ENCODE peak calls at places on chromosomes 7 and 10, in four cellular contexts. Q is left ventricle myocardium inferior, A is psoas muscle, S is kidney. N is an unnamed sample.

GRCh38 chr7:90856317-90857072 is 260.4 kb downstream of the CDK14 start:
- DNase-seq in Q (no peak), A (no peak), S (no peak), N (no peak)

GRCh38 chr10:1464866-1465265 is 272.5 kb downstream of the ADARB2 start:
- DNase-seq in Q (no peak), A (no peak), S (no peak), N (no peak)

GRCh38 chr10:69337312-69338132 is 59.2 kb downstream of the HK1 start:
- DNase-seq in Q (peak), A (no peak), S (peak), N (no peak)

GRCh38 chr7:70647801-70648491 is 484.0 kb upstream of the GALNT17 start:
- DNase-seq in Q (no peak), A (no peak), S (no peak), N (no peak)

GRCh38 chr10:94287331-94287730 is 75.4 kb downstream of the NOC3L start:
- DNase-seq in Q (no peak), A (no peak), S (no peak), N (no peak)

GRCh38 chr7:46478046-46478445 is 557.0 kb upstream of the IGFBP3 start:
- DNase-seq in Q (no peak), A (no peak), S (no peak), N (no peak)

GRCh38 chr10:58385784-58386112 is 538 bp downstream of the TFAM start:
- DNase-seq in Q (no peak), A (peak), S (peak), N (peak)

GRCh38 chr7:73715648-73716317 is 3.7 kb downstream of the STX1A start:
- DNase-seq in Q (no peak), A (no peak), S (no peak), N (no peak)

GRCh38 chr10:114131094-114131493 is 42.9 kb downstream of the CCDC186 start:
- DNase-seq in Q (no peak), A (no peak), S (no peak), N (no peak)

GRCh38 chr7:74544706-74545469 is 91.2 kb downstream of the GTF2IRD1 start:
- DNase-seq in Q (no peak), A (no peak), S (no peak), N (peak)

GRCh38 chr10:100186253-100186780 is 488 bp upstream of the ERLIN1 start:
- DNase-seq in Q (peak), A (peak), S (peak), N (peak)

GRCh38 chr10:82396886-82397285 is 521.9 kb downstream of the NRG3 start:
- DNase-seq in Q (no peak), A (no peak), S (no peak), N (no peak)

GRCh38 chr7:67625257-67625713 is 628.7 kb downstream of the TYW1 start:
- DNase-seq in Q (peak), A (peak), S (peak), N (peak)

GRCh38 chr7:77980087-77980713 is 181.6 kb downstream of the PHTF2 start:
- DNase-seq in Q (no peak), A (no peak), S (no peak), N (no peak)

GRCh38 chr10:79181227-79181626 is 112.5 kb downstream of the ZMIZ1 start:
- DNase-seq in Q (no peak), A (no peak), S (peak), N (no peak)

GRCh38 chr10:10994360-10994759 is 23.3 kb upstream of the CELF2 start:
- DNase-seq in Q (no peak), A (no peak), S (no peak), N (no peak)

GRCh38 chr7:69412331-69413146 is 185.7 kb upstream of the AUTS2 start:
- DNase-seq in Q (peak), A (peak), S (peak), N (peak)

GRCh38 chr7:4700577-4701235 is 18.6 kb downstream of the FOXK1 start:
- DNase-seq in Q (no peak), A (no peak), S (peak), N (peak)

GRCh38 chr10:56003555-56003954 is 357.5 kb downstream of the ZWINT start:
- DNase-seq in Q (no peak), A (no peak), S (no peak), N (no peak)

GRCh38 chr7:74066626-74067025 is 17.0 kb upstream of the LIMK1 start:
- DNase-seq in Q (no peak), A (no peak), S (peak), N (no peak)

GRCh38 chr7:18580945-18581344 is 85.4 kb downstream of the HDAC9 start:
- DNase-seq in Q (no peak), A (no peak), S (no peak), N (no peak)

GRCh38 chr7:117769085-117769484 is 104.2 kb downstream of the CTTNBP2 start:
- DNase-seq in Q (no peak), A (no peak), S (no peak), N (no peak)

GRCh38 chr10:22710139-22710745 is 4.1 kb downstream of the PIP4K2A start:
- DNase-seq in Q (no peak), A (no peak), S (no peak), N (no peak)

GRCh38 chr7:98754041-98754479 is 115.8 kb downstream of the TMEM130 start:
- DNase-seq in Q (no peak), A (no peak), S (no peak), N (peak)

GRCh38 chr10:35503548-35503947 is 101.6 kb upstream of the GJD4 start:
- DNase-seq in Q (no peak), A (no peak), S (no peak), N (no peak)

GRCh38 chr7:50393076-50393475 is 57.1 kb downstream of the FIGNL1 start:
- DNase-seq in Q (no peak), A (no peak), S (no peak), N (no peak)

GRCh38 chr7:110839866-110840265 is 251.1 kb upstream of the LRRN3 start:
- DNase-seq in Q (peak), A (no peak), S (no peak), N (peak)

GRCh38 chr10:16952610-16953009 is 135.4 kb upstream of the RSU1 start:
- DNase-seq in Q (no peak), A (no peak), S (no peak), N (no peak)
- TF ChIP-seq CTCF in Q (no peak), A (no peak), S (no peak), N (no peak)

DNA sequence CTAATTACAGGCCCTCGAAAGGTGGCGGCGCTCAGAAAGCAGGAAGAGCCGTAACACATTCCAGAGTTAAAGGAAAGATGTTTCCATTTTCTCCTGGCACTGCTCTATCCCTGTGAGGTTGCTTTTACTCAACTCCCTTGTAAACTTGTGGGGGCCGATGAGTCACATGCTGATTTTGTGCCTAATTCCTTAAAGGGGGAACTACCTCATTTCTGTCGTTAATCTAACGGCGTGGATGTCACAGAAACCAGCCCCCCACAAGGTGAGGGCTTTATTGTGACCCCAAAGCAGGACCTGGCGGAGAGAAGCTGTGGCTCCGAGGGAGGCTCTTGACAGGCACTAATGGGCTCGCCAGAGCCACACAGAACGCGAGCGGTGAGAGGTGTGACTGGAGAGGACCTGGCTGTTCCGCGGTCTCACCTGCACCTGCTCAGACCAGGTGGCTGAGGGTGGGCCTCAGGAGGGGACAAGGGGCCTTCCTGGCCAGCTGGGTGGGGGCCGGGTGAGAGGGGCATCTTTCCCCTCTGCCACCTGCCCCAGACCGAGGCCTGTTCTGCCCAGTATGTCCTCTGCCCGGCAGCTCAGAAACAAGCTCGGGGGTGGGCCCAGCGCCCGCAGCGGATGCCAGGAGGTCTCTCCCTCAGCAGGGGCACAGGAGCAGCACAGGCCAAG is 50.9 kb downstream of the CALML3 start:
- DNase-seq in Q (no peak), A (no peak), S (peak), N (no peak)
- H3K4me3 ChIP-seq in Q (no peak), A (no peak), S (no peak), N (no peak)

GRCh38 chr10:3781458-3782098 is 3.4 kb downstream of the KLF6 start:
- DNase-seq in Q (peak), A (peak), S (peak), N (peak)
- TF ChIP-seq CTCF in Q (peak), A (peak), S (peak), N (peak)

GRCh38 chr10:73646598-73647041 is 5.3 kb upstream of the MYOZ1 start:
- DNase-seq in Q (no peak), A (no peak), S (no peak), N (no peak)
- H3K4me3 ChIP-seq in Q (peak), A (peak), S (no peak), N (no peak)

DNA sequence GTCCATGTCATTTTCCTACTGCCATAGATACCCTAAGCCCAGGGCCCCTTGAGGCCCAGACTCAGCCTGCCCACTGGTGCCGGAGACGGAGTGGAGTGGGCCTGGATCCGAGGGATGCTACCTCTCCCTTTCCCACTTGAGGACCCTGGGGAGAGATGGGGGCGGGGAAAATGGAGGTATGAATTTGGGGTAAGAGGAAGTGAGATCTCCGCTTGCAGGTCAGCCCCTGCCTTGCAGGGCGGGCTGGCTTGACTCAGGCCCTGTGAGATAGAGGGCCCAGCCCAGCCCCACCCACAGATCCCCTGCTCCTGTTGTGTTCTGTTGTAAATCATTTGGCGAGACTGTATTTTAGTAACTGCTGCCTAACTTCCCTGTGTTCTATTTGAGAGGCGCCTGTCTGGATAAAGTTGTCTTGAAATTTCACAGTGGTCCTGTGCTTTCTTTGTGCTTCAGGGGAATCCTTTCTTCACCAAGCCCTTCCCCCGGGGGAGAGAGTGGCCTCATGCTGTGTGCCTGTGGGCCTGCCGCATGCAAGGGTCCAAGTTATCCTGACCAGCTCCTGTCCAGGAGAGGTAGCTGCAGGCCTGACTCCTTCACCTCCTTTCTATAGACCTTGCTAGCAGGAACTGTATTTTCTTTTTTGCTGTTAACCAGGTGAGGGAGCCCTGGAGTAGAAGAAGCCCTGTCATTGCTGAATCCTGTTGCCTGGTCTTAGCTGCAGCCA is 13.3 kb downstream of the YKT6 start:
- DNase-seq in Q (no peak), A (no peak), S (peak), N (no peak)
- TF ChIP-seq CTCF in Q (peak), A (no peak), S (peak), N (no peak)

DNA sequence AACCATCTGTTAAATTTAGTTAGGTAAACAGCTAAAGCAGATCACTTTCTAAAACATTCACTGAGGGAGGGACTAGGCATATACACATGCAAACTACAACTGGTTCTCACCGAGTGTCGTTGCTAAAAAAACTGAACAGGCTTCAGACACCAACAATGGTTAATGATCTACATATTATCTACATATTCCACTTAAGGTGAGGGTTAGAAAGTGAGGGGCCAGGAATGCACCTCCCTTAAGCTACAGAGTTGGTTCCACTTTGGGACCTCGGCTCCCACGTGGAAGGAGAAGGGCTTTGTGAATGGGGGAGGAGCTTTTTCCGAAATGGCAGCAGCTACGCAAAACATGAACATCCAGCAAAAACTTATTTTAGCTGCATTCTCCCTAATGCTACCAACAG is 5.8 kb downstream of the CTBP2 start:
- DNase-seq in Q (no peak), A (no peak), S (no peak), N (no peak)
- H3K4me3 ChIP-seq in Q (peak), A (peak), S (peak), N (peak)

GRCh38 chr10:95787447-95787846 is 31.5 kb downstream of the ENTPD1 start:
- DNase-seq in Q (no peak), A (no peak), S (no peak), N (no peak)

GRCh38 chr10:95784279-95784913 is 28.4 kb downstream of the ENTPD1 start:
- DNase-seq in Q (no peak), A (no peak), S (no peak), N (no peak)

GRCh38 chr10:95785942-95786669 is 30.1 kb downstream of the ENTPD1 start:
- DNase-seq in Q (no peak), A (no peak), S (no peak), N (no peak)

GRCh38 chr10:95783741-95784140 is 27.8 kb downstream of the ENTPD1 start:
- DNase-seq in Q (no peak), A (no peak), S (no peak), N (no peak)

DNA sequence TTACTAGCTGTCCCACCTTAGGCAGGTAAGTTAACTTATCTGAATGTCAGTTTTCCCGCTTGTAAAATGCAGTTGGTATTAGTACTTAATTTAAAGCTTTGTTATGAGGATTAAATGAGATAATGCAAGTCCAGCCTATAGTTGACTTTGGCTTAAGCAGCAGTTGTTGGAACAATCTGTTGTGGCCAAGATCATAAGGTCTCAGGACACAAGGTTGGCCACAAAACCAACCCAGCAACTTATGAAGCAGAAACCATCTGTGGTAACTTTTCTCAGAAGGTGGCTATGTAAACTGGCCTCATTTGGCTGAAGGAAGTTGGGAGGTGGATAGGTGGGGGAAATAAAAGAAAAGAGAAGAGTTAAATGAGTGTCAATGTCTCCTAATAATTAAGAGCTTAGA is 29.4 kb downstream of the ENTPD1 start:
- DNase-seq in Q (no peak), A (no peak), S (no peak), N (no peak)
- TF ChIP-seq CTCF in Q (no peak), A (no peak), S (no peak), N (no peak)

GRCh38 chr10:122374246-122374858 is at the start of gene PLEKHA1:
- DNase-seq in Q (peak), A (peak), S (peak), N (peak)

GRCh38 chr10:122374859-122375721 is 582 bp downstream of the PLEKHA1 start:
- DNase-seq in Q (peak), A (peak), S (peak), N (peak)

GRCh38 chr10:122379041-122379440 is 4.5 kb downstream of the PLEKHA1 start:
- DNase-seq in Q (no peak), A (no peak), S (no peak), N (no peak)

GRCh38 chr10:122375761-122376160 is 1.3 kb downstream of the PLEKHA1 start:
- DNase-seq in Q (no peak), A (no peak), S (no peak), N (no peak)

GRCh38 chr10:122376364-122376961 is 2.0 kb downstream of the PLEKHA1 start:
- DNase-seq in Q (no peak), A (no peak), S (no peak), N (no peak)
- H3K4me3 ChIP-seq in Q (peak), A (peak), S (peak), N (no peak)

DNA sequence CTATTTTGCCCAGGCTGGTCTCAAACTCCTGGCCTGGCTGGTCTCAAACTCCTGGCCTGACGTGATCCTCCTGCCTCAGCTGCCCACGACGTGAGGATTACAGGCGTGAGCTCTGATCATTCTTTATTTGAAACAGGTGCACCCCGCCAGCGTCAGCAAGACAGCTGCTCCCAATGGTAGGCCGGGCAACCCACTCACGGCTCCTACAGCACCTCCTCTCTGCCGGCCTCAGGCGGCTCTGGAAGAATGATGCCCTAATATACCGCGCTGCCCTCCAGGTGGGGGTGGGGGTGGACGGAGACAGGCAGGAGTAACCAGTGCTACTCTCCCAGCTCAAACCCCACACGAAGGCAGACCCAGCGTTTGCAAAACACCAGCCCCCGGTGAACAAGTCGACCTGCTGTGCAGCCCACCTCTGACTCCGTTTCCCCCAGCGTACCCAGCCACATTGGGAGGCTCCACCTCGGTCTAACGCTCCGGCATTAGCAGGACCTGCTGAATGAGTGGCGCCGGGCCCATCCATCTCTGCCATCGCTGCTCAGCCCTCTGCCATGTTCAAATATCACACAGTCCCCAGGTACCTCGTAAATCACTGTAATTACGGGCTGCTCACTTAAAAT is 148.6 kb downstream of the ELFN1 start:
- DNase-seq in Q (no peak), A (no peak), S (peak), N (no peak)
- TF ChIP-seq CTCF in Q (no peak), A (no peak), S (no peak), N (no peak)

GRCh38 chr10:95289003-95289920 is 1.5 kb downstream of the PDLIM1 start:
- DNase-seq in Q (no peak), A (no peak), S (no peak), N (no peak)
- H3K4me3 ChIP-seq in Q (peak), A (peak), S (peak), N (peak)